ENCODE peak calls at places on chromosomes 1 and 21, in five cellular contexts. One of them, this sample, is unnamed.

GRCh38 chr1:162902372-162902771 is 41.4 kb upstream of the CCDC190 start:
- DNase-seq in astrocyte of the cerebellum: no peak
- DNase-seq in thoracic aorta: no peak
- DNase-seq in breast epithelium: no peak
- DNase-seq in lung: no peak
- DNase-seq in this sample: no peak

GRCh38 chr1:110673805-110674336 is 869 bp downstream of the KCNA3 start:
- DNase-seq in astrocyte of the cerebellum: no peak
- DNase-seq in thoracic aorta: no peak
- DNase-seq in breast epithelium: no peak
- DNase-seq in lung: no peak
- DNase-seq in this sample: no peak

GRCh38 chr1:45566722-45567121 is 16.1 kb downstream of the AKR1A1 start:
- DNase-seq in astrocyte of the cerebellum: no peak
- DNase-seq in thoracic aorta: no peak
- DNase-seq in breast epithelium: peak
- DNase-seq in lung: peak
- DNase-seq in this sample: no peak

GRCh38 chr1:212498243-212498642 is 65.5 kb downstream of the NENF start:
- DNase-seq in astrocyte of the cerebellum: peak
- DNase-seq in thoracic aorta: peak
- DNase-seq in breast epithelium: no peak
- DNase-seq in lung: peak
- DNase-seq in this sample: no peak

GRCh38 chr1:83075107-83075506 is 923.8 kb downstream of the TTLL7 start:
- DNase-seq in astrocyte of the cerebellum: no peak
- DNase-seq in thoracic aorta: no peak
- DNase-seq in breast epithelium: no peak
- DNase-seq in lung: no peak
- DNase-seq in this sample: no peak

GRCh38 chr1:225973158-225973557 is 26.0 kb downstream of the SDE2 start:
- DNase-seq in astrocyte of the cerebellum: no peak
- DNase-seq in thoracic aorta: no peak
- DNase-seq in breast epithelium: no peak
- DNase-seq in lung: no peak
- DNase-seq in this sample: no peak

GRCh38 chr1:82775402-82776000 is 974.8 kb downstream of the ADGRL2 start:
- DNase-seq in astrocyte of the cerebellum: no peak
- DNase-seq in thoracic aorta: no peak
- DNase-seq in breast epithelium: no peak
- DNase-seq in lung: peak
- DNase-seq in this sample: peak

GRCh38 chr1:12001249-12001917 is 17.9 kb upstream of the MIIP start:
- DNase-seq in astrocyte of the cerebellum: no peak
- DNase-seq in thoracic aorta: no peak
- DNase-seq in breast epithelium: no peak
- DNase-seq in lung: peak
- DNase-seq in this sample: peak

GRCh38 chr1:43004587-43005459 is 46.2 kb upstream of the SLC2A1 start:
- DNase-seq in astrocyte of the cerebellum: no peak
- DNase-seq in thoracic aorta: no peak
- DNase-seq in breast epithelium: no peak
- DNase-seq in lung: no peak
- DNase-seq in this sample: no peak

GRCh38 chr1:43272161-43272560 is 2.4 kb downstream of the TMEM125 start:
- DNase-seq in astrocyte of the cerebellum: no peak
- DNase-seq in thoracic aorta: no peak
- DNase-seq in breast epithelium: no peak
- DNase-seq in lung: no peak
- DNase-seq in this sample: no peak

GRCh38 chr1:95578462-95578861 is 344.5 kb downstream of the RWDD3 start:
- DNase-seq in astrocyte of the cerebellum: no peak
- DNase-seq in thoracic aorta: no peak
- DNase-seq in breast epithelium: no peak
- DNase-seq in lung: no peak
- DNase-seq in this sample: no peak

GRCh38 chr1:153357076-153357852 is 390 bp upstream of the S100A9 start:
- DNase-seq in astrocyte of the cerebellum: no peak
- DNase-seq in thoracic aorta: no peak
- DNase-seq in breast epithelium: peak
- DNase-seq in lung: peak
- DNase-seq in this sample: peak

GRCh38 chr1:86068841-86069756 is 87.5 kb downstream of the COL24A1 start:
- DNase-seq in astrocyte of the cerebellum: peak
- DNase-seq in thoracic aorta: no peak
- DNase-seq in breast epithelium: no peak
- DNase-seq in lung: no peak
- DNase-seq in this sample: no peak

GRCh38 chr1:7185721-7186120 is 400.5 kb downstream of the CAMTA1 start:
- DNase-seq in astrocyte of the cerebellum: no peak
- DNase-seq in thoracic aorta: no peak
- DNase-seq in breast epithelium: no peak
- DNase-seq in lung: no peak
- DNase-seq in this sample: no peak

GRCh38 chr1:212685429-212685828 is 14.2 kb downstream of the BATF3 start:
- DNase-seq in astrocyte of the cerebellum: no peak
- DNase-seq in thoracic aorta: no peak
- DNase-seq in breast epithelium: no peak
- DNase-seq in lung: no peak
- DNase-seq in this sample: no peak

GRCh38 chr1:94270801-94271203 is 33.4 kb upstream of the ARHGAP29 start:
- DNase-seq in astrocyte of the cerebellum: peak
- DNase-seq in thoracic aorta: no peak
- DNase-seq in breast epithelium: no peak
- DNase-seq in lung: no peak
- DNase-seq in this sample: no peak

GRCh38 chr1:7827134-7827955 is 25.5 kb downstream of the UTS2 start:
- DNase-seq in astrocyte of the cerebellum: no peak
- DNase-seq in thoracic aorta: no peak
- DNase-seq in breast epithelium: no peak
- DNase-seq in lung: no peak
- DNase-seq in this sample: no peak

GRCh38 chr1:43285269-43285986 is at the start of gene C1orf210:
- DNase-seq in astrocyte of the cerebellum: no peak
- DNase-seq in thoracic aorta: no peak
- DNase-seq in breast epithelium: peak
- DNase-seq in lung: peak
- DNase-seq in this sample: peak

GRCh38 chr1:224213438-224214119 is 30.5 kb downstream of the DEGS1 start:
- DNase-seq in astrocyte of the cerebellum: no peak
- DNase-seq in thoracic aorta: no peak
- DNase-seq in breast epithelium: no peak
- DNase-seq in lung: no peak
- DNase-seq in this sample: no peak

GRCh38 chr1:36322085-36322785 is 1.2 kb downstream of the EVA1B start:
- DNase-seq in astrocyte of the cerebellum: no peak
- DNase-seq in thoracic aorta: no peak
- DNase-seq in breast epithelium: no peak
- DNase-seq in lung: no peak
- DNase-seq in this sample: no peak

GRCh38 chr21:34243562-34243961 is 120.2 kb upstream of the KCNE2 start:
- DNase-seq in astrocyte of the cerebellum: no peak
- DNase-seq in thoracic aorta: no peak
- DNase-seq in breast epithelium: no peak
- DNase-seq in lung: peak
- DNase-seq in this sample: peak

GRCh38 chr1:3869751-3870301 is 12.6 kb downstream of the DFFB start:
- DNase-seq in astrocyte of the cerebellum: no peak
- DNase-seq in thoracic aorta: no peak
- DNase-seq in breast epithelium: no peak
- DNase-seq in lung: no peak
- DNase-seq in this sample: no peak

GRCh38 chr1:95953005-95953404 is 719.0 kb downstream of the RWDD3 start:
- DNase-seq in astrocyte of the cerebellum: no peak
- DNase-seq in thoracic aorta: no peak
- DNase-seq in breast epithelium: no peak
- DNase-seq in lung: no peak
- DNase-seq in this sample: peak

GRCh38 chr21:34687065-34687464 is 18.3 kb downstream of the CLIC6 start:
- DNase-seq in astrocyte of the cerebellum: no peak
- DNase-seq in thoracic aorta: no peak
- DNase-seq in breast epithelium: no peak
- DNase-seq in lung: no peak
- DNase-seq in this sample: no peak

GRCh38 chr1:18182518-18183160 is 75.0 kb downstream of the IGSF21 start:
- DNase-seq in astrocyte of the cerebellum: no peak
- DNase-seq in thoracic aorta: peak
- DNase-seq in breast epithelium: no peak
- DNase-seq in lung: no peak
- DNase-seq in this sample: no peak

GRCh38 chr1:185438936-185439335 is 121.9 kb upstream of the IVNS1ABP start:
- DNase-seq in astrocyte of the cerebellum: no peak
- DNase-seq in thoracic aorta: no peak
- DNase-seq in breast epithelium: no peak
- DNase-seq in lung: no peak
- DNase-seq in this sample: no peak
- H3K4me3 ChIP-seq in astrocyte of the cerebellum: no peak
- H3K4me3 ChIP-seq in thoracic aorta: no peak
- H3K4me3 ChIP-seq in breast epithelium: no peak
- H3K4me3 ChIP-seq in lung: no peak
- H3K4me3 ChIP-seq in this sample: no peak

DNA sequence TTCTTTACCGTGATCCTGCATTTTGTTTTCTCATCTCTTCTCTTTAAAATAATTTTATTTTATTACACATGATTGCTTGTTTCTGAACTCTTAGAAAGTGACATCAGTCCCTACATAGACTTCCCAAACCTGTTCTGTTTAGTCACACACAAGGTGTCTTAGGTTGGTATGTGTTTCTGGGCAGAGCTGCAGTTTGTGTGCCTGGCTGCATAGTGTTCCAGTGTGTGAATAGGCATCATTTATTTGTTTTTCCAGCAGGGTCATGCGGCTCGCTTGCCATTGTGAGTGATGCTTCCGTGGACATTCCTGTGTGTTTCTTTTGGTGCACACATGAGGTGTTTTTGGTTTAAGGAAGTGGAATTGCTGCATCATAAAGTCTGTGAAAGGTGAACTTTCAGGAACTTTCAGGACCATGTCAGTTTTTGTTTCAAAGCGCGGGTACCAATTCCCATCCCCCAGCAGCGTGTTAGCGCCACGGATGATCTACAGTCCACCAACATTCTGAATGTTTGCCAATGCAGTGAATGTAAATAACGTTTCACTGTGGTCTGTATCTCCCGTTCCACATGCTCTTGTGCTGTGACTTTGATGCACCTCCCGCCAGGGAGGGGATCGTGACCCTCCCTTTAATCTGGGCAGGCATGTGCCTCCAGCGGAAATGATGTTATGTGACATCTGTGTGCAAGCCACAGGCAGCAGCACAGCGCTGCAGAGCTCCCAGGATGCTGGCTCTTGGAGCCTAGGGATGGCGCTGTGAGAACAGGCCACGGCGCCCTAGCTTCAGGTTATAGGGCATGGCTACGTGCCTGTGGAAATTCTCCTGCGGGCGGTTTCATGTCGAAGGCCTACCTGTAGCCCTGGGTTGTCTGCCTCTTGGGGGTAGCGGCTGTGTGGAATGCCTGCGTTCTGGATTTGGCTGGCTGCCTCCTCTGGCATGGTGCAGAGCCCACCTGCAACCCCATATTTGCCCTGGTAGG is 144.6 kb upstream of the COL6A1 start:
- DNase-seq in astrocyte of the cerebellum: no peak
- DNase-seq in thoracic aorta: no peak
- DNase-seq in breast epithelium: no peak
- DNase-seq in lung: no peak
- DNase-seq in this sample: no peak
- TF ChIP-seq CTCF in astrocyte of the cerebellum: no peak
- TF ChIP-seq CTCF in thoracic aorta: no peak
- TF ChIP-seq CTCF in breast epithelium: no peak
- TF ChIP-seq CTCF in lung: no peak
- TF ChIP-seq CTCF in this sample: no peak

GRCh38 chr1:34831721-34832246 is 27.8 kb downstream of the SMIM12 start:
- DNase-seq in astrocyte of the cerebellum: no peak
- DNase-seq in thoracic aorta: no peak
- DNase-seq in breast epithelium: no peak
- DNase-seq in lung: no peak
- DNase-seq in this sample: no peak

GRCh38 chr1:34829250-34829649 is 30.3 kb downstream of the SMIM12 start:
- DNase-seq in astrocyte of the cerebellum: no peak
- DNase-seq in thoracic aorta: no peak
- DNase-seq in breast epithelium: no peak
- DNase-seq in lung: no peak
- DNase-seq in this sample: no peak

GRCh38 chr1:34827341-34827941 is 32.1 kb downstream of the SMIM12 start:
- DNase-seq in astrocyte of the cerebellum: no peak
- DNase-seq in thoracic aorta: no peak
- DNase-seq in breast epithelium: no peak
- DNase-seq in lung: peak
- DNase-seq in this sample: no peak

GRCh38 chr1:34825455-34826081 is 32.8 kb downstream of the GJA4 start:
- DNase-seq in astrocyte of the cerebellum: no peak
- DNase-seq in thoracic aorta: no peak
- DNase-seq in breast epithelium: no peak
- DNase-seq in lung: peak
- DNase-seq in this sample: peak

GRCh38 chr1:34828611-34829010 is 30.9 kb downstream of the SMIM12 start:
- DNase-seq in astrocyte of the cerebellum: no peak
- DNase-seq in thoracic aorta: no peak
- DNase-seq in breast epithelium: no peak
- DNase-seq in lung: no peak
- DNase-seq in this sample: no peak
- H3K4me3 ChIP-seq in astrocyte of the cerebellum: no peak
- H3K4me3 ChIP-seq in thoracic aorta: no peak
- H3K4me3 ChIP-seq in breast epithelium: no peak
- H3K4me3 ChIP-seq in lung: no peak
- H3K4me3 ChIP-seq in this sample: no peak

GRCh38 chr1:203625623-203626189 is 926 bp upstream of the ATP2B4 start:
- DNase-seq in astrocyte of the cerebellum: no peak
- DNase-seq in thoracic aorta: no peak
- DNase-seq in breast epithelium: no peak
- DNase-seq in lung: peak
- DNase-seq in this sample: peak
- TF ChIP-seq CTCF in astrocyte of the cerebellum: peak
- TF ChIP-seq CTCF in thoracic aorta: no peak
- TF ChIP-seq CTCF in breast epithelium: peak
- TF ChIP-seq CTCF in lung: peak
- TF ChIP-seq CTCF in this sample: peak